ENCODE peak calls at places on chromosomes 2 and 18, in seven cellular contexts. G is cerebellar cortex; Q is ACHN; W is AG04450; I is activated CD4-positive, alpha-beta T cell treated with anti-CD3 and anti-CD28 coated beads, Interleukin-2, amount 50 U/mL, for 24 hours; R is iris pigment epithelial cell; A is DMS 273 treated with DMSO at 0.1 percent for 48 hours. M is an unnamed sample.

GRCh38 chr18:42446195-42446594 is 491.2 kb downstream of the PIK3C3 start:
- DNase-seq in W (no peak), A (no peak), G (no peak), R (peak; percentile 87), Q (peak; percentile 22), I (no peak), M (peak; percentile 10)

GRCh38 chr2:57542081-57542480 is 504.5 kb upstream of the VRK2 start:
- DNase-seq in A (no peak), W (no peak), G (no peak), Q (no peak), R (no peak), I (no peak), M (no peak)

GRCh38 chr2:241009191-241009590 is 10.8 kb downstream of the SNED1 start:
- DNase-seq in G (no peak), W (no peak), Q (no peak), I (no peak), R (no peak), A (no peak), M (no peak)

GRCh38 chr2:162245737-162246136 is 2.5 kb upstream of the FAP start:
- DNase-seq in Q (no peak), A (no peak), I (no peak), W (no peak), G (no peak), R (peak; percentile 95), M (peak; percentile 97)

GRCh38 chr2:120879401-120880295 is 144.0 kb downstream of the GLI2 start:
- DNase-seq in Q (no peak), W (no peak), A (peak; percentile 29), R (no peak), I (no peak), G (peak; percentile 49), M (no peak)

GRCh38 chr2:142936629-142937028 is 59.2 kb downstream of the KYNU start:
- DNase-seq in R (no peak), Q (no peak), G (no peak), W (no peak), A (no peak), I (no peak), M (no peak)

GRCh38 chr2:28709101-28709500 is 42.5 kb upstream of the PPP1CB start:
- DNase-seq in A (no peak), Q (no peak), I (no peak), W (no peak), G (no peak), R (no peak), M (no peak)

GRCh38 chr2:238101891-238102841 is 2.0 kb downstream of the ESPNL start:
- DNase-seq in W (no peak), A (no peak), R (no peak), G (peak; percentile 47), I (no peak), Q (no peak), M (no peak)

GRCh38 chr2:177322801-177323261 is 58.3 kb upstream of the NFE2L2 start:
- DNase-seq in G (no peak), W (no peak), Q (no peak), I (no peak), R (no peak), A (no peak), M (no peak)

GRCh38 chr2:219551412-219551811 is 7.6 kb downstream of the TMEM198 start:
- DNase-seq in Q (peak; percentile 72), W (no peak), A (no peak), I (no peak), G (no peak), R (peak; percentile 34), M (peak; percentile 73)

GRCh38 chr2:239690651-239691631 is 290.1 kb upstream of the HDAC4 start:
- DNase-seq in A (no peak), R (no peak), Q (no peak), I (no peak), G (peak; percentile 12), W (no peak), M (no peak)

GRCh38 chr2:196618661-196619060 is 20.9 kb upstream of the CCDC150 start:
- DNase-seq in R (no peak), Q (no peak), W (no peak), G (no peak), A (no peak), I (no peak), M (no peak)

GRCh38 chr2:179098080-179098689 is 48.2 kb upstream of the CCDC141 start:
- DNase-seq in A (no peak), G (no peak), I (no peak), Q (no peak), R (no peak), W (no peak), M (no peak)

GRCh38 chr2:128530025-128530573 is 211.4 kb upstream of the HS6ST1 start:
- DNase-seq in W (no peak), A (no peak), Q (no peak), R (no peak), G (no peak), I (no peak), M (no peak)

GRCh38 chr2:188524519-188525113 is 232.9 kb downstream of the GULP1 start:
- DNase-seq in W (peak; percentile 36), A (peak; percentile 19), Q (peak; percentile 71), G (peak; percentile 43), R (peak; percentile 61), I (peak; percentile 10), M (peak; percentile 73)

GRCh38 chr18:76524900-76525698 is 30.1 kb upstream of the ZNF516 start:
- DNase-seq in Q (no peak), W (no peak), I (no peak), A (no peak), R (peak; percentile 80), G (no peak), M (peak; percentile 49)

GRCh38 chr2:60503923-60504514 is 49.4 kb downstream of the BCL11A start:
- DNase-seq in G (no peak), Q (no peak), A (no peak), W (no peak), I (no peak), R (no peak), M (peak; percentile 16)

GRCh38 chr2:46857871-46858696 is 57.5 kb downstream of the MCFD2 start:
- DNase-seq in A (no peak), W (no peak), R (peak; percentile 82), I (no peak), G (no peak), Q (no peak), M (peak; percentile 99)

M was measured in EH.